ENCODE peak calls at places on chromosomes 4 and X, in six cellular contexts. S is OCI-LY7, I is K562, C is GM23248, F is AG10803, A is prostate gland. H is an unnamed sample.

GRCh38 chrX:85922821-85923220 is 124.5 kb downstream of the CHM start:
- DNase-seq in A (no peak), S (no peak), C (peak), F (peak), I (no peak), H (peak)

GRCh38 chrX:15864629-15865028 is 10.0 kb upstream of the AP1S2 start:
- DNase-seq in I (no peak), C (peak), F (no peak), A (no peak), S (no peak), H (no peak)

GRCh38 chrX:39928704-39929439 is 168.9 kb downstream of the BCOR start:
- DNase-seq in A (no peak), C (no peak), F (no peak), I (no peak), S (no peak), H (no peak)

GRCh38 chr4:5773271-5773555 is 62.2 kb downstream of the EVC start:
- DNase-seq in S (no peak), A (no peak), F (peak), I (no peak), C (peak), H (peak)

GRCh38 chr4:84952004-84952403 is 14.5 kb downstream of the WDFY3 start:
- DNase-seq in I (no peak), F (peak), S (no peak), C (peak), A (peak), H (peak)

GRCh38 chrX:140764401-140764919 is 54.9 kb downstream of the LINC00632 start:
- DNase-seq in S (no peak), A (no peak), C (peak), F (peak), I (no peak), H (peak)

GRCh38 chr4:116688536-116688935 is 396.8 kb downstream of the TRAM1L1 start:
- DNase-seq in A (no peak), I (no peak), F (no peak), S (no peak), C (no peak), H (no peak)

GRCh38 chrX:102985182-102985581 is 48.1 kb downstream of the RAB40AL start:
- DNase-seq in S (no peak), A (no peak), C (no peak), I (no peak), F (peak), H (peak)

GRCh38 chr4:82372502-82372873 is 1.3 kb downstream of the HNRNPD start:
- DNase-seq in A (peak), C (peak), I (peak), F (no peak), S (peak), H (no peak)

GRCh38 chr4:128322311-128322710 is 34.7 kb upstream of the PGRMC2 start:
- DNase-seq in C (peak), A (no peak), S (no peak), I (no peak), F (no peak), H (peak)

GRCh38 chrX:32514986-32515385 is 696.4 kb downstream of the DMD start:
- DNase-seq in I (no peak), C (no peak), S (no peak), F (no peak), A (no peak), H (no peak)

GRCh38 chrX:15221321-15221720 is 48.6 kb downstream of the ASB9 start:
- DNase-seq in A (no peak), I (no peak), F (peak), S (no peak), C (no peak), H (no peak)

GRCh38 chr4:84994280-84994679 is 27.8 kb upstream of the WDFY3 start:
- DNase-seq in S (no peak), C (peak), I (no peak), A (no peak), F (peak), H (no peak)

GRCh38 chr4:4364061-4364460 is 22.8 kb upstream of the NSG1 start:
- DNase-seq in F (no peak), I (no peak), C (no peak), S (no peak), A (no peak), H (no peak)

GRCh38 chrX:120120223-120120622 is 4.5 kb upstream of the RHOXF1 start:
- DNase-seq in I (no peak), F (no peak), C (no peak), A (no peak), S (no peak), H (no peak)

GRCh38 chr4:113455081-113455480 is 306.5 kb downstream of the CAMK2D start:
- DNase-seq in C (no peak), F (no peak), S (no peak), A (no peak), I (no peak), H (no peak)

GRCh38 chrX:68710870-68711576 is 63.6 kb downstream of the STARD8 start:
- DNase-seq in F (peak), S (peak), I (peak), A (peak), C (peak), H (peak)

GRCh38 chr4:38382492-38382891 is 281.5 kb upstream of the KLF3 start:
- DNase-seq in C (no peak), S (no peak), I (peak), A (no peak), F (no peak), H (no peak)

GRCh38 chr4:178556796-178557195 is 1114.6 kb upstream of the AGA start:
- DNase-seq in S (no peak), F (no peak), C (no peak), A (no peak), I (no peak), H (no peak)

GRCh38 chr4:184444215-184444952 is 30.0 kb downstream of the IRF2 start:
- DNase-seq in A (no peak), I (no peak), S (no peak), C (no peak), F (peak), H (no peak)

GRCh38 chr4:164536829-164537228 is 217.1 kb upstream of the SMIM31 start:
- DNase-seq in S (no peak), C (peak), A (peak), I (no peak), F (peak), H (no peak)

GRCh38 chrX:22585831-22586230 is 313.1 kb downstream of the CBLL2 start:
- DNase-seq in I (no peak), C (no peak), A (no peak), S (no peak), F (no peak), H (no peak)

GRCh38 chrX:53261573-53261972 is 19.8 kb downstream of the IQSEC2 start:
- DNase-seq in A (no peak), C (no peak), S (peak), F (no peak), I (no peak), H (no peak)

GRCh38 chr4:94603170-94603747 is 151.5 kb downstream of the PDLIM5 start:
- DNase-seq in I (no peak), F (peak), S (no peak), A (no peak), C (peak), H (peak)

GRCh38 chrX:153669174-153669890 is 4.3 kb downstream of the PNCK start:
- DNase-seq in A (no peak), C (peak), I (peak), F (no peak), S (peak), H (no peak)

GRCh38 chr4:78776031-78776728 is at the start of gene BMP2K:
- DNase-seq in S (peak), C (peak), I (peak), A (peak), F (peak), H (peak)

GRCh38 chr4:96379524-96379923 is 539.6 kb downstream of the PDHA2 start:
- DNase-seq in C (no peak), S (no peak), A (no peak), I (no peak), F (no peak), H (no peak)

GRCh38 chr4:85932371-85933305 is 427.2 kb downstream of the MAPK10 start:
- DNase-seq in I (no peak), F (peak), A (no peak), S (no peak), C (no peak), H (peak)

GRCh38 chr4:104487105-104487504 is 7.6 kb downstream of the CXXC4 start:
- DNase-seq in I (no peak), F (no peak), A (no peak), S (no peak), C (no peak), H (no peak)

GRCh38 chr4:134470544-134470943 is 269.0 kb upstream of the PABPC4L start:
- DNase-seq in C (no peak), S (no peak), F (no peak), A (peak), I (no peak), H (no peak)

GRCh38 chrX:132956421-132957210 is 1.8 kb downstream of the HS6ST2 start:
- DNase-seq in F (no peak), C (peak), S (no peak), I (no peak), A (no peak), H (peak)
- H3K4me3 ChIP-seq in F (no peak), C (no peak), S (no peak), I (no peak), A (peak), H (no peak)

GRCh38 chrX:46582964-46583363 is 9.4 kb downstream of the CHST7 start:
- DNase-seq in I (no peak), S (no peak), C (peak), A (peak), F (peak), H (peak)

GRCh38 chrX:46589977-46590723 is 16.6 kb downstream of the CHST7 start:
- DNase-seq in I (no peak), A (peak), F (peak), C (peak), S (no peak), H (peak)

GRCh38 chrX:46587158-46587557 is 13.6 kb downstream of the CHST7 start:
- DNase-seq in A (no peak), F (peak), S (no peak), C (peak), I (no peak), H (no peak)

GRCh38 chrX:46587753-46588171 is 14.2 kb downstream of the CHST7 start:
- DNase-seq in I (no peak), S (no peak), F (peak), C (peak), A (no peak), H (peak)

DNA sequence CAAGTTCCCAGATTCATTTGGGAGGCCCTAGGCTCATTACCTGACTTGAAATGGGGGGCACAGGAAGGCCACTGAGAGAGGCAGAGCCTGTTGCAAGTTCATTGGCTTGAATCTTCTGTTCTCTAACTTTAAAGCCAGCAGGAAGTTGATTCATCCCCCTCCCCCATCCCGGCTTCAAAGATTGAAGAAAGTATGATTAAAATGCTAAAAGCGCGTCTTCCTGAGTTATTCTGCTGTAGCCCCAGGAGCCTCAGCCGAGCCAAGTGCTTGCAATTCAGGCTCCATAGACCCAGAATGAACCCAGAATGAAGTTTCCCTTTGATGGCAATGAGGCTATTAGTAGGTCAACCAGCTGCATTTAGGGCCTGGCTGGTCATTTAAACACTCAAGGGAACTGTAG is 14.7 kb downstream of the CHST7 start:
- DNase-seq in C (peak), F (peak), I (no peak), A (no peak), S (peak), H (peak)
- H3K4me3 ChIP-seq in C (peak), F (no peak), I (no peak), A (no peak), S (peak), H (no peak)

GRCh38 chr4:74161676-74162450 is 3.9 kb downstream of the MTHFD2L start:
- DNase-seq in C (peak), A (no peak), I (no peak), F (peak), S (no peak), H (no peak)

GRCh38 chr4:74158561-74159396 is 861 bp downstream of the MTHFD2L start:
- DNase-seq in A (no peak), F (peak), C (peak), I (no peak), S (peak), H (peak)

GRCh38 chr4:74157116-74157742 is 689 bp upstream of the MTHFD2L start:
- DNase-seq in S (no peak), C (peak), F (peak), A (no peak), I (peak), H (peak)

GRCh38 chr4:74157743-74158560 is at the start of gene MTHFD2L:
- DNase-seq in I (peak), S (peak), A (peak), C (peak), F (peak), H (peak)

DNA sequence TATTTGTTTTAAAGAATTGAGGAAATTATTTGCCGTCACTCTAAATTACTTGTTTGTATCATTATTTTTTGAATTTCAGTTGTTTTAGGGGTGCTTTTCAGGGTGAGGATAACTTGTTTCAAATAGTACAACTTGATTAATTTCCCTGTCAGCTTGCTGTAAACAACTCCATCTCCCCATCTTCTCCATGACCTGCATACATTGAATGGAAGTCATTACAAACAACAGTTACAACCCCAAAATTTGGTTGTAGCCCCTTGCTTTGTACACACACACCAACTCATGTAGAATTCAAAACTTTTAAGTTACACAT is 1.4 kb downstream of the MTHFD2L start:
- DNase-seq in A (no peak), I (no peak), C (no peak), S (no peak), F (no peak), H (no peak)
- H3K4me3 ChIP-seq in A (peak), I (peak), C (peak), S (peak), F (no peak), H (peak)

GRCh38 chr4:150875367-150875766 is 139.7 kb downstream of the LRBA start:
- DNase-seq in F (no peak), C (no peak), I (no peak), S (no peak), A (no peak), H (no peak)

GRCh38 chr4:150874386-150875226 is 140.5 kb downstream of the LRBA start:
- DNase-seq in F (no peak), A (no peak), I (no peak), S (no peak), C (no peak), H (no peak)
- H3K4me3 ChIP-seq in F (no peak), A (no peak), I (no peak), S (no peak), C (no peak), H (no peak)

GRCh38 chrX:1248381-1249061 is 20.1 kb upstream of the CSF2RA start:
- DNase-seq in A (no peak), C (peak), S (no peak), I (no peak), F (no peak), H (no peak)
- H3K4me3 ChIP-seq in A (no peak), C (no peak), S (no peak), I (no peak), F (no peak), H (peak)

GRCh38 chrX:150164971-150165605 is 198.0 kb upstream of the MAMLD1 start:
- DNase-seq in S (no peak), F (no peak), I (no peak), C (no peak), A (no peak), H (no peak)

GRCh38 chrX:150163181-150163930 is 199.8 kb upstream of the MAMLD1 start:
- DNase-seq in A (no peak), C (no peak), S (no peak), I (no peak), F (peak), H (peak)

GRCh38 chrX:150163956-150164726 is 199.0 kb upstream of the MAMLD1 start:
- DNase-seq in S (no peak), C (no peak), A (no peak), F (no peak), I (no peak), H (no peak)

GRCh38 chrX:150167482-150168324 is 195.4 kb upstream of the MAMLD1 start:
- DNase-seq in A (no peak), C (no peak), S (no peak), I (no peak), F (no peak), H (no peak)

GRCh38 chrX:150165776-150166610 is 197.1 kb upstream of the MAMLD1 start:
- DNase-seq in C (peak), A (no peak), F (no peak), I (no peak), S (no peak), H (no peak)
- H3K4me3 ChIP-seq in C (no peak), A (no peak), F (no peak), I (no peak), S (no peak), H (no peak)

DNA sequence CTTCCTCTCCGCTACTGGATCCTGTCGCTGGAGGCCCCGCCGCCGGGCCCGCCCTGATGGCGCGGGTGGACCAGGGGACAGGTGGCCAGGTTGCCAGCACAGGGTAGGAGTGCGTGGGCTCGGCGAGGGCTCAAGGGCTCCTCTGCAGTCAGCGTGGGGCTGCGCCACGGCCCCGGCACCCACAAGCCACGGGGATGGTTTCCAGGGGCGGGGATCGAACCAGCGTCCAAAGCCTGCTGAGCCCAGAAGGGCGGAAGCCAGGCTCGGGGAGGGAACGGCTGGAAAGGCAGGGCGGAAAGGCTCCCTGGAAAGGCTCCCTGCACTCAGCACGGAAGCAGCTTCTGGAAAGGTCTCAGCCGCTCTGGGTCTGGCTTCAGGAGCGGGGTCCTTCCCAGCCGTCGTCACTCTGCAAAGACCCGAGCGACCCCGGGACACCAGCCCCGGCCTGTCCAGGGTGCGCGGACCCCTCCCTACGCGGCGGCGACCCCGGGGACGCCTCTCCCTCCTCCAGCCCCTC is 114.0 kb upstream of the NKX1-1 start:
- DNase-seq in A (no peak), F (no peak), S (no peak), C (no peak), I (peak), H (no peak)
- H3K4me3 ChIP-seq in A (no peak), F (no peak), S (no peak), C (no peak), I (peak), H (no peak)

DNA sequence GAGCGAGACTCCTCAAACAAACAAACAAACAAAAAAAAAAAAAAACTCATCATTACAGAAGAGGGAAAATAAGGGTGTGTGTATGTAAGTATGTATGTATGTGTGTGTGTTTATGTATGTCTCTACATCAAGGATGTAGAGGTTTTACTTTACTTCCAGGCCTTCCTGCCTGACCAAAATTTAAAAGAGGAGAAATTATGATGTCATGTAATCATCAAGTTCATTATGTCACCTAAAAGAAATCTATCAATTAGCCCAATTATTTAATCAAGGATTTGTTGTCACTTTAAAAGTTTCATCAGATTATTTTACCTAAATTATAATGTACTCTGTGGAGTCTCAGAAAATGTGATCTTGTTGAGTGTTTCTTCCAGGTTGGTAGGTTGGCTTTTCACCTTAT is 21.6 kb downstream of the GUCY1A1 start:
- DNase-seq in I (no peak), A (no peak), F (no peak), C (no peak), S (no peak), H (no peak)
- H3K4me3 ChIP-seq in I (no peak), A (no peak), F (no peak), C (no peak), S (no peak), H (no peak)

DNA sequence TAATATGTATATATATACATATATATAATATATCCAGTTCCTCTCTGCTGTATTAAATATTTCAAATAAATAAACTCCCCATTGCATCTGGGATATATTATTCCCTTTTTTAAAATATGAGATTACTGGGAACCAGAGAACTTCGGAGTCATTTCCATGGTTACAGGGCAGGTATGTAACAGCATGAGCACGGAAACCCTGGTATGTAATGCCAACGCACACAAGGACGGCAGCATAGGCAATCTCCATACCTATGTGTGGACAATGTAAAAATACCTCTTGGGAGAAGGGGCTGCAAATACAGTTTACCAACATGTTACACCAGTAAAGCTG is 62.8 kb downstream of the NUDT10 start:
- DNase-seq in F (no peak), S (no peak), A (no peak), C (no peak), I (no peak), H (no peak)
- H3K4me3 ChIP-seq in F (no peak), S (peak), A (peak), C (no peak), I (no peak), H (no peak)

GRCh38 chr4:155962697-155963096 is 9.0 kb upstream of the CTSO start:
- DNase-seq in F (no peak), C (no peak), A (no peak), I (no peak), S (no peak), H (no peak)
- H3K4me3 ChIP-seq in F (no peak), C (no peak), A (no peak), I (no peak), S (no peak), H (no peak)